ENCODE peak calls at places on chromosomes 7 and 10, in six cellular contexts. N is ovary, W is testis, T is colonic mucosa, Q is spleen, B is transverse colon. V is an unnamed sample.

GRCh38 chr10:103839867-103840746 is 15.3 kb downstream of the SH3PXD2A start:
- DNase-seq in N (no peak), W (no peak), T (peak; percentile 72), Q (peak; percentile 77), B (peak; percentile 57), V (peak; percentile 56)

GRCh38 chr7:98470131-98470985 is 69.5 kb upstream of the BAIAP2L1 start:
- DNase-seq in N (no peak), W (peak; percentile 77), T (peak; percentile 78), Q (no peak), B (peak; percentile 78), V (no peak)

GRCh38 chr7:34747842-34748241 is 89.8 kb downstream of the NPSR1 start:
- DNase-seq in N (no peak), W (no peak), T (peak; percentile 24), Q (no peak), B (no peak), V (no peak)

GRCh38 chr10:9262770-9263169 is 1208.3 kb downstream of the GATA3 start:
- DNase-seq in N (no peak), W (no peak), T (no peak), Q (no peak), B (no peak), V (no peak)

GRCh38 chr10:43123361-43124093 is 14.7 kb upstream of the CSGALNACT2 start:
- DNase-seq in N (no peak), W (no peak), T (no peak), Q (peak; percentile 59), B (peak; percentile 5), V (peak; percentile 32)

GRCh38 chr10:29407280-29407858 is 118.5 kb downstream of the LYZL1 start:
- DNase-seq in N (no peak), W (no peak), T (no peak), Q (no peak), B (no peak), V (no peak)

GRCh38 chr10:34520084-34520483 is 295.0 kb downstream of the PARD3 start:
- DNase-seq in N (no peak), W (no peak), T (no peak), Q (no peak), B (no peak), V (no peak)

GRCh38 chr7:92768501-92769360 is 67.6 kb downstream of the CDK6 start:
- DNase-seq in N (no peak), W (no peak), T (no peak), Q (no peak), B (no peak), V (no peak)

GRCh38 chr10:93468532-93469213 is 13.5 kb downstream of the MYOF start:
- DNase-seq in N (no peak), W (no peak), T (no peak), Q (no peak), B (no peak), V (no peak)

GRCh38 chr10:80191589-80192270 is 13.6 kb downstream of the ANXA11 start:
- DNase-seq in N (no peak), W (no peak), T (peak; percentile 92), Q (no peak), B (peak; percentile 89), V (peak; percentile 61)

GRCh38 chr7:83594076-83594475 is 54.9 kb downstream of the SEMA3E start:
- DNase-seq in N (no peak), W (no peak), T (no peak), Q (no peak), B (no peak), V (no peak)

GRCh38 chr7:129514683-129515082 is 12.4 kb downstream of the SMKR1 start:
- DNase-seq in N (no peak), W (no peak), T (no peak), Q (no peak), B (no peak), V (no peak)

GRCh38 chr7:36985866-36986402 is 261.6 kb upstream of the AOAH start:
- DNase-seq in N (no peak), W (no peak), T (no peak), Q (no peak), B (no peak), V (no peak)

GRCh38 chr7:137337902-137338301 is 5.6 kb downstream of the PTN start:
- DNase-seq in N (no peak), W (no peak), T (no peak), Q (no peak), B (no peak), V (no peak)

GRCh38 chr7:1647961-1648631 is 22.0 kb upstream of the ELFN1 start:
- DNase-seq in N (no peak), W (peak; percentile 76), T (no peak), Q (no peak), B (no peak), V (peak; percentile 92)

GRCh38 chr10:60351191-60351853 is 38.4 kb downstream of the ANK3 start:
- DNase-seq in N (no peak), W (no peak), T (no peak), Q (no peak), B (no peak), V (no peak)

GRCh38 chr10:114541081-114541833 is 116.8 kb downstream of the ABLIM1 start:
- DNase-seq in N (peak; percentile 77), W (peak; percentile 78), T (peak; percentile 61), Q (no peak), B (peak; percentile 61), V (peak; percentile 79)

GRCh38 chr10:29140151-29140550 is 148.7 kb upstream of the LYZL1 start:
- DNase-seq in N (no peak), W (no peak), T (no peak), Q (no peak), B (no peak), V (no peak)

GRCh38 chr7:94274828-94275227 is 119.9 kb upstream of the COL1A2 start:
- DNase-seq in N (no peak), W (no peak), T (no peak), Q (no peak), B (no peak), V (no peak)

GRCh38 chr7:232571-233455 is 40.4 kb downstream of the FAM20C start:
- DNase-seq in N (no peak), W (no peak), T (no peak), Q (no peak), B (no peak), V (peak; percentile 77)

GRCh38 chr7:40839881-40840280 is 705.1 kb downstream of the SUGCT start:
- DNase-seq in N (no peak), W (no peak), T (no peak), Q (no peak), B (no peak), V (no peak)

GRCh38 chr7:137096607-137097006 is 228.2 kb downstream of the CHRM2 start:
- DNase-seq in N (no peak), W (no peak), T (no peak), Q (no peak), B (no peak), V (no peak)

GRCh38 chr10:68826764-68827591 is at the start of gene STOX1:
- DNase-seq in N (peak; percentile 50), W (peak; percentile 69), T (peak; percentile 58), Q (peak; percentile 84), B (peak; percentile 71), V (peak; percentile 51)

GRCh38 chr7:2012981-2013380 is 219.8 kb downstream of the MAD1L1 start:
- DNase-seq in N (peak; percentile 24), W (no peak), T (no peak), Q (peak; percentile 63), B (no peak), V (peak; percentile 63)

GRCh38 chr7:141290951-141291350 is 217.1 kb downstream of the TMEM178B start:
- DNase-seq in N (no peak), W (no peak), T (no peak), Q (no peak), B (no peak), V (no peak)

GRCh38 chr10:19031763-19032162 is 16.8 kb upstream of the MALRD1 start:
- DNase-seq in N (no peak), W (no peak), T (no peak), Q (no peak), B (no peak), V (no peak)

GRCh38 chr10:102233997-102234396 is 7.3 kb downstream of the PITX3 start:
- DNase-seq in N (no peak), W (no peak), T (no peak), Q (no peak), B (no peak), V (no peak)

GRCh38 chr7:55457801-55458200 is 92.7 kb downstream of the LANCL2 start:
- DNase-seq in N (no peak), W (no peak), T (no peak), Q (no peak), B (no peak), V (no peak)
- TF ChIP-seq CTCF in N (no peak), W (no peak), T (no peak), Q (no peak), B (no peak), V (no peak)

GRCh38 chr10:87867453-87867852 is 4.0 kb downstream of the PTEN start:
- DNase-seq in N (no peak), W (no peak), T (no peak), Q (no peak), B (no peak), V (no peak)
- H3K4me3 ChIP-seq in N (peak overlapping the region; percentile 54), W (peak overlapping the region; percentile 96), T (peak overlapping the region; percentile 77), Q (peak overlapping the region; percentile 92), B (no peak overlapping the region), V (peak overlapping the region; percentile 77)

GRCh38 chr7:158140538-158141220 is 446.9 kb downstream of the PTPRN2 start:
- DNase-seq in N (no peak), W (no peak), T (no peak), Q (no peak), B (no peak), V (no peak)
- H3K9me3 ChIP-seq in N (no peaks in the 10 kb centered on the region), W (no peaks in the 10 kb centered on the region), T (no peaks in the 10 kb centered on the region), Q (peaks cover 21% of the 10 kb centered on the region), B (no peaks in the 10 kb centered on the region), V (no peaks in the 10 kb centered on the region)

DNA sequence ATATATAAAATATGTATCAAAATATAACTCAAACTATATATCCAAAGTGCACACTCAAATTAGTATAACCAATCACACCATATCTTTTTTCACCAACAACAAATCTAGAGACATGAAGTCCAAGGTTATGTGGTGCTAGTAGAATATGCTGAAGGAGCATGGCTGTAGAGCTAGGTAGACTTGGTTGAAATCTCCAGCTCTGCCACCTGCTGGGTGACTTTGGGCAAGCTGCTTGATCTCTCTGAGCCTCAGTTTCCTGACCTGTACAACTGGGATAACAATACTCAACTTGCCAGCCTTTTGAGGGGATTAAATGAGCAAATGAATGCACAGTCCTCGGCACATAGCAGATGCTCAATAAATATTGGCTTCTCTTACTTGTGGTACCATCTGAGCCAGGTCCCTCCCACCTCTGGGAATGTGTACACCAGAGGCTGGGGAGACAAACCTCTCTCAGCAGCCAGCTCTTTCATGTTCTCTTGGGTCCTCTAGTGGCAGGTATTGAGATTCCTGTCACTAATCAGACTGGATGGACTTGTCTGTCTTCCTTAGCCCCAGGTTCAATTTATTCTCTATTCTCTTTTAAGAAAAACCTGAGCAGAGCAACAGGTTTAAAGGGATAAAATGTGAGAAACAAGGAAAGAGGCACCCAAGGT is 94.3 kb upstream of the PDE1C start:
- DNase-seq in N (no peak), W (peak; percentile 27), T (no peak), Q (no peak), B (peak; percentile 10), V (no peak)
- TF ChIP-seq CTCF in N (no peak), W (peak; percentile 35), T (no peak), Q (no peak), B (no peak), V (peak; percentile 9)

DNA sequence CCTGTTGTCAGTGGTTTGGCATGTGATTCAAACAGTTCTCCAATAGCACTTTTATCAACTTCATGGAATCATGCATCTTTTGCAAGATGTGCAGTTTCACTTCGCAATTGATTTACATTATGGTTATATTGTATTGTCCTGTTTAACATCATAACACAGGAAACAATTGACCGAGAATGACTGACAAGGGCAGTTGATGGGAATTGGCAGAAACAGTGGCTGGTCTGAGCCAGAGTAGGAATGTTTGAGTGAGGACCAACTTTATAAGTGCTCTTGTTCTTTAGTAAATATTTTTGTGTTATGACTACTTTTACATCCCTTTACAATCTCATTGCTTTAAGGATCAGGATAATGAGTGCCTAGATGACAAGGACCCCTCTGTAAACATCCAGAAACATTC is 2.2 kb downstream of the KLHL7 start:
- DNase-seq in N (no peak), W (no peak), T (no peak), Q (no peak), B (no peak), V (no peak)
- H3K4me3 ChIP-seq in N (no peak overlapping the region), W (no peak overlapping the region), T (no peak overlapping the region), Q (peak overlapping the region; percentile 72), B (no peak overlapping the region), V (peak overlapping the region; percentile 94)

V was measured in psoas muscle.